ENCODE peak calls at places on chromosomes 13 and 19, in eight cellular contexts. One of them, this sample, is unnamed.
A peak's percentile ranks its signal among the peaks of the same experiment; 100 is the strongest.

GRCh38 chr13:23547000-23547590 is 23.1 kb upstream of the TNFRSF19 start:
- DNase-seq in endothelial cell: peak; percentile 27
- DNase-seq in NCI-H1092: no peak
- DNase-seq in activated CD4-positive, alpha-beta T cell treated with anti-CD3 and anti-CD28 coated beads, Interleukin-2, amount 50 U/mL, for 1 hour: no peak
- DNase-seq in left cardiac atrium: peak; percentile 71
- DNase-seq in skeletal muscle cell: no peak
- DNase-seq in central memory CD8-positive, alpha-beta T cell: no peak
- DNase-seq in HCT116: no peak
- DNase-seq in this sample: no peak

GRCh38 chr19:36225219-36225892 is 10.4 kb downstream of the ZNF146 start:
- DNase-seq in endothelial cell: no peak
- DNase-seq in NCI-H1092: no peak
- DNase-seq in activated CD4-positive, alpha-beta T cell treated with anti-CD3 and anti-CD28 coated beads, Interleukin-2, amount 50 U/mL, for 1 hour: no peak
- DNase-seq in HCT116: no peak
- DNase-seq in skeletal muscle cell: no peak
- DNase-seq in left cardiac atrium: no peak
- DNase-seq in central memory CD8-positive, alpha-beta T cell: no peak
- DNase-seq in this sample: no peak

GRCh38 chr13:100675660-100676129 is 1.1 kb upstream of the TMTC4 start:
- DNase-seq in left cardiac atrium: no peak
- DNase-seq in HCT116: no peak
- DNase-seq in skeletal muscle cell: no peak
- DNase-seq in endothelial cell: no peak
- DNase-seq in central memory CD8-positive, alpha-beta T cell: no peak
- DNase-seq in activated CD4-positive, alpha-beta T cell treated with anti-CD3 and anti-CD28 coated beads, Interleukin-2, amount 50 U/mL, for 1 hour: no peak
- DNase-seq in NCI-H1092: no peak
- DNase-seq in this sample: no peak

GRCh38 chr19:41328157-41328817 is 18.3 kb downstream of the CCDC97 start:
- DNase-seq in NCI-H1092: no peak
- DNase-seq in central memory CD8-positive, alpha-beta T cell: peak; percentile 46
- DNase-seq in activated CD4-positive, alpha-beta T cell treated with anti-CD3 and anti-CD28 coated beads, Interleukin-2, amount 50 U/mL, for 1 hour: no peak
- DNase-seq in skeletal muscle cell: no peak
- DNase-seq in left cardiac atrium: no peak
- DNase-seq in HCT116: no peak
- DNase-seq in endothelial cell: no peak
- DNase-seq in this sample: no peak

GRCh38 chr13:50691176-50691681 is 152.3 kb downstream of the DLEU7 start:
- DNase-seq in left cardiac atrium: no peak
- DNase-seq in activated CD4-positive, alpha-beta T cell treated with anti-CD3 and anti-CD28 coated beads, Interleukin-2, amount 50 U/mL, for 1 hour: no peak
- DNase-seq in skeletal muscle cell: no peak
- DNase-seq in central memory CD8-positive, alpha-beta T cell: no peak
- DNase-seq in HCT116: no peak
- DNase-seq in endothelial cell: no peak
- DNase-seq in NCI-H1092: no peak
- DNase-seq in this sample: no peak

GRCh38 chr19:46692918-46693722 is 23.8 kb downstream of the PRKD2 start:
- DNase-seq in endothelial cell: no peak
- DNase-seq in skeletal muscle cell: no peak
- DNase-seq in activated CD4-positive, alpha-beta T cell treated with anti-CD3 and anti-CD28 coated beads, Interleukin-2, amount 50 U/mL, for 1 hour: no peak
- DNase-seq in HCT116: no peak
- DNase-seq in central memory CD8-positive, alpha-beta T cell: no peak
- DNase-seq in left cardiac atrium: no peak
- DNase-seq in NCI-H1092: no peak
- DNase-seq in this sample: no peak

GRCh38 chr13:53126803-53127202 is 98.2 kb downstream of the OLFM4 start:
- DNase-seq in left cardiac atrium: peak; percentile 26
- DNase-seq in activated CD4-positive, alpha-beta T cell treated with anti-CD3 and anti-CD28 coated beads, Interleukin-2, amount 50 U/mL, for 1 hour: no peak
- DNase-seq in skeletal muscle cell: peak; percentile 69
- DNase-seq in endothelial cell: no peak
- DNase-seq in HCT116: no peak
- DNase-seq in NCI-H1092: no peak
- DNase-seq in central memory CD8-positive, alpha-beta T cell: no peak
- DNase-seq in this sample: no peak

GRCh38 chr19:47081095-47081494 is 32.5 kb downstream of the ZC3H4 start:
- DNase-seq in left cardiac atrium: no peak
- DNase-seq in activated CD4-positive, alpha-beta T cell treated with anti-CD3 and anti-CD28 coated beads, Interleukin-2, amount 50 U/mL, for 1 hour: no peak
- DNase-seq in endothelial cell: no peak
- DNase-seq in HCT116: no peak
- DNase-seq in NCI-H1092: no peak
- DNase-seq in skeletal muscle cell: no peak
- DNase-seq in central memory CD8-positive, alpha-beta T cell: no peak
- DNase-seq in this sample: no peak

GRCh38 chr13:97426695-97427094 is 7.3 kb upstream of the RAP2A start:
- DNase-seq in NCI-H1092: no peak
- DNase-seq in central memory CD8-positive, alpha-beta T cell: no peak
- DNase-seq in left cardiac atrium: no peak
- DNase-seq in skeletal muscle cell: no peak
- DNase-seq in HCT116: no peak
- DNase-seq in activated CD4-positive, alpha-beta T cell treated with anti-CD3 and anti-CD28 coated beads, Interleukin-2, amount 50 U/mL, for 1 hour: no peak
- DNase-seq in endothelial cell: no peak
- DNase-seq in this sample: no peak

GRCh38 chr13:49248433-49249002 is 793 bp downstream of the CDADC1 start:
- DNase-seq in HCT116: no peak
- DNase-seq in endothelial cell: no peak
- DNase-seq in skeletal muscle cell: no peak
- DNase-seq in central memory CD8-positive, alpha-beta T cell: no peak
- DNase-seq in left cardiac atrium: no peak
- DNase-seq in NCI-H1092: no peak
- DNase-seq in activated CD4-positive, alpha-beta T cell treated with anti-CD3 and anti-CD28 coated beads, Interleukin-2, amount 50 U/mL, for 1 hour: peak; percentile 9
- DNase-seq in this sample: no peak

GRCh38 chr19:13398780-13399726 is 107.2 kb downstream of the CACNA1A start:
- DNase-seq in endothelial cell: no peak
- DNase-seq in left cardiac atrium: no peak
- DNase-seq in central memory CD8-positive, alpha-beta T cell: no peak
- DNase-seq in activated CD4-positive, alpha-beta T cell treated with anti-CD3 and anti-CD28 coated beads, Interleukin-2, amount 50 U/mL, for 1 hour: no peak
- DNase-seq in NCI-H1092: no peak
- DNase-seq in HCT116: peak; percentile 80
- DNase-seq in skeletal muscle cell: peak; percentile 88
- DNase-seq in this sample: no peak

GRCh38 chr19:38079926-38080380 is 144.1 kb downstream of the DPF1 start:
- DNase-seq in activated CD4-positive, alpha-beta T cell treated with anti-CD3 and anti-CD28 coated beads, Interleukin-2, amount 50 U/mL, for 1 hour: no peak
- DNase-seq in skeletal muscle cell: peak; percentile 71
- DNase-seq in left cardiac atrium: no peak
- DNase-seq in central memory CD8-positive, alpha-beta T cell: no peak
- DNase-seq in endothelial cell: no peak
- DNase-seq in NCI-H1092: peak; percentile 56
- DNase-seq in HCT116: no peak
- DNase-seq in this sample: no peak

GRCh38 chr19:47601180-47601904 is 7.6 kb upstream of the BICRA start:
- DNase-seq in central memory CD8-positive, alpha-beta T cell: no peak
- DNase-seq in endothelial cell: no peak
- DNase-seq in NCI-H1092: no peak
- DNase-seq in HCT116: no peak
- DNase-seq in skeletal muscle cell: no peak
- DNase-seq in activated CD4-positive, alpha-beta T cell treated with anti-CD3 and anti-CD28 coated beads, Interleukin-2, amount 50 U/mL, for 1 hour: no peak
- DNase-seq in left cardiac atrium: no peak
- DNase-seq in this sample: no peak

GRCh38 chr13:45349438-45349837 is 8.5 kb upstream of the TPT1 start:
- DNase-seq in activated CD4-positive, alpha-beta T cell treated with anti-CD3 and anti-CD28 coated beads, Interleukin-2, amount 50 U/mL, for 1 hour: no peak
- DNase-seq in left cardiac atrium: no peak
- DNase-seq in endothelial cell: no peak
- DNase-seq in skeletal muscle cell: no peak
- DNase-seq in NCI-H1092: no peak
- DNase-seq in central memory CD8-positive, alpha-beta T cell: no peak
- DNase-seq in HCT116: no peak
- DNase-seq in this sample: no peak

GRCh38 chr19:43752287-43752875 is 2.4 kb downstream of the SMG9 start:
- DNase-seq in endothelial cell: no peak
- DNase-seq in NCI-H1092: no peak
- DNase-seq in central memory CD8-positive, alpha-beta T cell: no peak
- DNase-seq in skeletal muscle cell: no peak
- DNase-seq in left cardiac atrium: no peak
- DNase-seq in activated CD4-positive, alpha-beta T cell treated with anti-CD3 and anti-CD28 coated beads, Interleukin-2, amount 50 U/mL, for 1 hour: no peak
- DNase-seq in HCT116: no peak
- DNase-seq in this sample: no peak

GRCh38 chr13:48928781-48929430 is 46.8 kb upstream of the FNDC3A start:
- DNase-seq in activated CD4-positive, alpha-beta T cell treated with anti-CD3 and anti-CD28 coated beads, Interleukin-2, amount 50 U/mL, for 1 hour: no peak
- DNase-seq in skeletal muscle cell: no peak
- DNase-seq in endothelial cell: no peak
- DNase-seq in HCT116: no peak
- DNase-seq in central memory CD8-positive, alpha-beta T cell: no peak
- DNase-seq in left cardiac atrium: no peak
- DNase-seq in NCI-H1092: no peak
- DNase-seq in this sample: no peak

GRCh38 chr13:27367570-27367969 is 56.8 kb upstream of the GTF3A start:
- DNase-seq in skeletal muscle cell: no peak
- DNase-seq in activated CD4-positive, alpha-beta T cell treated with anti-CD3 and anti-CD28 coated beads, Interleukin-2, amount 50 U/mL, for 1 hour: no peak
- DNase-seq in endothelial cell: no peak
- DNase-seq in HCT116: no peak
- DNase-seq in left cardiac atrium: no peak
- DNase-seq in central memory CD8-positive, alpha-beta T cell: no peak
- DNase-seq in NCI-H1092: no peak
- DNase-seq in this sample: no peak

GRCh38 chr19:20273951-20274578 is 107.1 kb downstream of the ZNF486 start:
- DNase-seq in NCI-H1092: no peak
- DNase-seq in central memory CD8-positive, alpha-beta T cell: no peak
- DNase-seq in left cardiac atrium: no peak
- DNase-seq in skeletal muscle cell: no peak
- DNase-seq in endothelial cell: no peak
- DNase-seq in HCT116: no peak
- DNase-seq in activated CD4-positive, alpha-beta T cell treated with anti-CD3 and anti-CD28 coated beads, Interleukin-2, amount 50 U/mL, for 1 hour: no peak
- DNase-seq in this sample: no peak

GRCh38 chr13:46648166-46648607 is 95.2 kb downstream of the LRCH1 start:
- DNase-seq in central memory CD8-positive, alpha-beta T cell: no peak
- DNase-seq in HCT116: peak; percentile 8
- DNase-seq in activated CD4-positive, alpha-beta T cell treated with anti-CD3 and anti-CD28 coated beads, Interleukin-2, amount 50 U/mL, for 1 hour: no peak
- DNase-seq in NCI-H1092: no peak
- DNase-seq in skeletal muscle cell: peak; percentile 51
- DNase-seq in endothelial cell: no peak
- DNase-seq in left cardiac atrium: no peak
- DNase-seq in this sample: peak; percentile 33

GRCh38 chr19:42198676-42199439 is 18.6 kb downstream of the DEDD2 start:
- DNase-seq in central memory CD8-positive, alpha-beta T cell: peak; percentile 64
- DNase-seq in skeletal muscle cell: no peak
- DNase-seq in endothelial cell: no peak
- DNase-seq in activated CD4-positive, alpha-beta T cell treated with anti-CD3 and anti-CD28 coated beads, Interleukin-2, amount 50 U/mL, for 1 hour: peak; percentile 62
- DNase-seq in left cardiac atrium: no peak
- DNase-seq in HCT116: no peak
- DNase-seq in NCI-H1092: no peak
- DNase-seq in this sample: no peak

GRCh38 chr19:2607712-2608601 is 94.5 kb downstream of the GNG7 start:
- DNase-seq in NCI-H1092: no peak
- DNase-seq in central memory CD8-positive, alpha-beta T cell: peak; percentile 62
- DNase-seq in left cardiac atrium: no peak
- DNase-seq in endothelial cell: no peak
- DNase-seq in activated CD4-positive, alpha-beta T cell treated with anti-CD3 and anti-CD28 coated beads, Interleukin-2, amount 50 U/mL, for 1 hour: peak; percentile 72
- DNase-seq in skeletal muscle cell: no peak
- DNase-seq in HCT116: no peak
- DNase-seq in this sample: no peak

GRCh38 chr13:49046002-49046401 is 70.3 kb downstream of the FNDC3A start:
- DNase-seq in HCT116: no peak
- DNase-seq in activated CD4-positive, alpha-beta T cell treated with anti-CD3 and anti-CD28 coated beads, Interleukin-2, amount 50 U/mL, for 1 hour: no peak
- DNase-seq in central memory CD8-positive, alpha-beta T cell: no peak
- DNase-seq in skeletal muscle cell: no peak
- DNase-seq in endothelial cell: no peak
- DNase-seq in NCI-H1092: no peak
- DNase-seq in left cardiac atrium: no peak
- DNase-seq in this sample: no peak

GRCh38 chr13:24642236-24642635 is 38.0 kb upstream of the ATP12A start:
- DNase-seq in skeletal muscle cell: no peak
- DNase-seq in left cardiac atrium: no peak
- DNase-seq in HCT116: no peak
- DNase-seq in central memory CD8-positive, alpha-beta T cell: no peak
- DNase-seq in activated CD4-positive, alpha-beta T cell treated with anti-CD3 and anti-CD28 coated beads, Interleukin-2, amount 50 U/mL, for 1 hour: no peak
- DNase-seq in NCI-H1092: no peak
- DNase-seq in endothelial cell: no peak
- DNase-seq in this sample: no peak

GRCh38 chr19:34364830-34365462 is at the start of gene GPI:
- DNase-seq in central memory CD8-positive, alpha-beta T cell: peak; percentile 40
- DNase-seq in skeletal muscle cell: no peak
- DNase-seq in endothelial cell: peak; percentile 33
- DNase-seq in left cardiac atrium: peak; percentile 70
- DNase-seq in NCI-H1092: peak; percentile 9
- DNase-seq in activated CD4-positive, alpha-beta T cell treated with anti-CD3 and anti-CD28 coated beads, Interleukin-2, amount 50 U/mL, for 1 hour: peak; percentile 62
- DNase-seq in HCT116: no peak
- DNase-seq in this sample: peak; percentile 33

GRCh38 chr13:80830431-80830830 is 489.5 kb upstream of the SPRY2 start:
- DNase-seq in left cardiac atrium: no peak
- DNase-seq in central memory CD8-positive, alpha-beta T cell: no peak
- DNase-seq in HCT116: no peak
- DNase-seq in activated CD4-positive, alpha-beta T cell treated with anti-CD3 and anti-CD28 coated beads, Interleukin-2, amount 50 U/mL, for 1 hour: no peak
- DNase-seq in NCI-H1092: no peak
- DNase-seq in skeletal muscle cell: no peak
- DNase-seq in endothelial cell: no peak
- DNase-seq in this sample: no peak